ENCODE peak calls at places on chromosomes 16 and 17, in ten cellular contexts. F is non-pigmented ciliary epithelial cell; K is transverse colon; A is left colon; S is activated naive CD8-positive, alpha-beta T cell treated with anti-CD3 and anti-CD28 coated beads, Interleukin-2, amount 50 U/mL, for 24 hours; O is mesendoderm; X is T-helper 17 cell; H is NCI-H1436; Q is CD8-positive, alpha-beta memory T cell; W is tibial artery. I is an unnamed sample.

GRCh38 chr17:4001048-4001590 is 36.9 kb upstream of the ATP2A3 start:
- DNase-seq in X (no peak), F (no peak), K (no peak), S (no peak), Q (no peak), O (no peak), H (no peak), A (no peak), W (no peak), I (no peak)

GRCh38 chr16:52825882-52826281 is 226.8 kb downstream of the CHD9NB start:
- DNase-seq in H (peak; percentile 53), A (no peak), S (no peak), F (no peak), O (no peak), X (no peak), W (no peak), K (no peak), Q (no peak), I (no peak)

GRCh38 chr16:89202422-89203215 is 2.3 kb upstream of the SLC22A31 start:
- DNase-seq in X (no peak), A (no peak), S (no peak), O (no peak), Q (no peak), K (no peak), H (no peak), W (no peak), F (no peak), I (peak; percentile 72)

GRCh38 chr17:78999056-78999768 is 10.4 kb downstream of the CANT1 start:
- DNase-seq in Q (no peak), O (no peak), H (no peak), S (no peak), F (no peak), K (no peak), W (peak; percentile 67), X (no peak), A (peak; percentile 32), I (peak; percentile 55)

GRCh38 chr16:26961459-26961858 is 105.3 kb upstream of the C16orf82 start:
- DNase-seq in O (no peak), Q (no peak), X (no peak), W (no peak), A (no peak), H (no peak), K (no peak), F (no peak), S (no peak), I (no peak)

GRCh38 chr16:85557083-85557975 is 55.8 kb upstream of the GSE1 start:
- DNase-seq in W (peak; percentile 78), X (no peak), S (peak; percentile 64), H (no peak), F (no peak), O (no peak), K (peak; percentile 71), A (no peak), Q (peak; percentile 60), I (peak; percentile 81)

GRCh38 chr17:80940171-80941123 is 51.2 kb upstream of the CHMP6 start:
- DNase-seq in F (no peak), A (peak; percentile 20), X (peak; percentile 9), S (no peak), O (no peak), Q (no peak), W (peak; percentile 64), K (no peak), H (no peak), I (no peak)

GRCh38 chr16:24748242-24748641 is 18.8 kb downstream of the TNRC6A start:
- DNase-seq in A (no peak), S (no peak), F (peak; percentile 78), O (no peak), W (peak; percentile 73), K (no peak), Q (no peak), H (no peak), X (no peak), I (no peak)

GRCh38 chr17:31549121-31549524 is 157.6 kb downstream of the RAB11FIP4 start:
- DNase-seq in Q (no peak), O (peak; percentile 54), X (no peak), S (no peak), F (no peak), W (no peak), A (no peak), H (no peak), K (no peak), I (no peak)

GRCh38 chr16:55189975-55190636 is 133.9 kb upstream of the IRX6 start:
- DNase-seq in W (no peak), H (no peak), F (no peak), A (no peak), S (no peak), X (no peak), Q (no peak), O (no peak), K (no peak), I (peak; percentile 44)

GRCh38 chr16:79134300-79134699 is 466.2 kb downstream of the MAF start:
- DNase-seq in Q (no peak), F (no peak), K (no peak), O (no peak), H (no peak), X (no peak), S (no peak), W (no peak), A (no peak), I (no peak)

GRCh38 chr16:50093607-50094570 is 28.1 kb downstream of the HEATR3 start:
- DNase-seq in W (peak; percentile 83), X (no peak), K (peak; percentile 34), A (peak; percentile 58), O (no peak), H (no peak), S (no peak), Q (no peak), F (no peak), I (no peak)

GRCh38 chr16:66127459-66128362 is 238.8 kb upstream of the CDH5 start:
- DNase-seq in F (no peak), X (no peak), H (no peak), S (no peak), K (no peak), Q (no peak), O (no peak), W (no peak), A (no peak), I (peak; percentile 33)

GRCh38 chr17:67018429-67019125 is 25.8 kb upstream of the CACNG1 start:
- DNase-seq in A (no peak), S (no peak), W (no peak), K (peak; percentile 9), F (no peak), Q (no peak), X (no peak), O (no peak), H (peak; percentile 89), I (no peak)

GRCh38 chr17:2309338-2310143 is 5.8 kb downstream of the SRR start:
- DNase-seq in K (no peak), Q (no peak), X (no peak), S (no peak), O (no peak), A (no peak), H (no peak), F (no peak), W (no peak), I (no peak)

GRCh38 chr17:33647976-33648375 is 354.9 kb upstream of the ASIC2 start:
- DNase-seq in Q (no peak), K (no peak), O (peak; percentile 38), A (no peak), S (no peak), X (no peak), W (no peak), H (no peak), F (no peak), I (peak; percentile 45)

GRCh38 chr16:3640207-3640606 is 14.3 kb upstream of the DNASE1 start:
- DNase-seq in H (no peak), W (no peak), A (no peak), F (no peak), S (no peak), O (no peak), K (no peak), X (no peak), Q (no peak), I (peak; percentile 28)

GRCh38 chr17:3917391-3917931 is 1.2 kb upstream of the P2RX1 start:
- DNase-seq in H (no peak), K (peak; percentile 78), W (no peak), Q (no peak), S (no peak), A (peak; percentile 70), O (no peak), F (no peak), X (no peak), I (peak; percentile 65)

GRCh38 chr16:65658339-65659275 is 536.7 kb upstream of the CDH11 start:
- DNase-seq in S (no peak), A (no peak), K (no peak), O (peak; percentile 74), H (no peak), Q (no peak), F (peak; percentile 88), X (no peak), W (no peak), I (no peak)

GRCh38 chr16:50050802-50051201 is 15.0 kb upstream of the HEATR3 start:
- DNase-seq in A (no peak), F (no peak), S (no peak), Q (no peak), H (no peak), K (no peak), O (no peak), X (no peak), W (no peak), I (no peak)

GRCh38 chr16:84924339-84925091 is 86.8 kb downstream of the ZDHHC7 start:
- DNase-seq in X (no peak), F (no peak), W (no peak), Q (no peak), O (no peak), S (no peak), A (peak; percentile 61), H (no peak), K (no peak), I (no peak)

GRCh38 chr17:15247891-15248529 is 17.1 kb downstream of the PMP22 start:
- DNase-seq in A (no peak), Q (no peak), X (no peak), O (peak; percentile 53), K (no peak), W (no peak), S (no peak), F (no peak), H (no peak), I (peak; percentile 76)

GRCh38 chr16:783404-784161 is 4.6 kb downstream of the RPUSD1 start:
- DNase-seq in A (no peak), K (no peak), H (no peak), O (no peak), Q (no peak), X (no peak), W (no peak), F (no peak), S (no peak), I (no peak)

GRCh38 chr16:82660078-82660645 is 33.4 kb downstream of the CDH13 start:
- DNase-seq in K (no peak), O (no peak), A (no peak), F (no peak), W (no peak), X (peak; percentile 40), Q (peak; percentile 29), S (peak; percentile 20), H (no peak), I (no peak)

GRCh38 chr16:13098536-13098935 is 197.1 kb downstream of the SHISA9 start:
- DNase-seq in H (no peak), K (no peak), A (no peak), O (peak; percentile 68), W (no peak), S (no peak), Q (no peak), F (no peak), X (no peak), I (no peak)

GRCh38 chr17:10513284-10514067 is 4.9 kb downstream of the MYH1 start:
- DNase-seq in O (no peak), S (no peak), A (no peak), W (no peak), K (no peak), X (no peak), H (no peak), Q (no peak), F (no peak), I (no peak)

GRCh38 chr17:50576864-50577263 is 16.3 kb downstream of the CACNA1G start:
- DNase-seq in Q (no peak), A (no peak), K (no peak), H (no peak), O (no peak), X (no peak), W (no peak), S (no peak), F (no peak), I (no peak)

GRCh38 chr16:14232106-14232890 is 161.2 kb downstream of the MRTFB start:
- DNase-seq in O (no peak), S (no peak), A (no peak), H (no peak), K (no peak), X (no peak), W (no peak), Q (no peak), F (no peak), I (no peak)

I was measured in H7.